ENCODE peak calls at places on chromosomes 1 and 21, in five cellular contexts. R is lung; N is CD8-positive, alpha-beta T cell; I is uterus; F is tibial artery. G is an unnamed sample.

GRCh38 chr1:42380617-42381423 is at the start of gene RIMKLA:
- DNase-seq in F (no peak), N (peak), R (peak), I (peak), G (peak)

GRCh38 chr1:26274801-26275425 is 5.0 kb upstream of the SH3BGRL3 start:
- DNase-seq in I (no peak), F (no peak), R (no peak), N (no peak), G (no peak)

GRCh38 chr1:170929835-170930554 is 5.3 kb upstream of the MROH9 start:
- DNase-seq in R (peak), N (no peak), F (peak), I (peak), G (peak)

GRCh38 chr1:101995984-101996731 is 568 bp downstream of the OLFM3 start:
- DNase-seq in N (no peak), R (no peak), I (no peak), F (no peak), G (peak)

GRCh38 chr1:11918779-11919519 is 7.3 kb downstream of the KIAA2013 start:
- DNase-seq in I (peak), N (no peak), R (no peak), F (peak), G (peak)

GRCh38 chr1:47568763-47569162 is 130.9 kb downstream of the FOXD2 start:
- DNase-seq in N (no peak), R (no peak), F (no peak), I (no peak), G (peak)

GRCh38 chr1:6292134-6292533 is 31.2 kb upstream of the GPR153 start:
- DNase-seq in I (no peak), R (no peak), N (no peak), F (no peak), G (no peak)

GRCh38 chr1:153805042-153805745 is 30.0 kb downstream of the SLC27A3 start:
- DNase-seq in I (no peak), F (peak), R (peak), N (peak), G (peak)

GRCh38 chr21:26469789-26470188 is 103.3 kb downstream of the CYYR1 start:
- DNase-seq in F (peak), R (peak), I (peak), N (no peak), G (peak)

GRCh38 chr1:162726539-162726938 is 64.0 kb upstream of the HSD17B7 start:
- DNase-seq in R (no peak), I (no peak), N (no peak), F (no peak), G (no peak)

GRCh38 chr1:169890761-169891538 is 2.7 kb downstream of the SCYL3 start:
- DNase-seq in N (peak), R (peak), F (no peak), I (no peak), G (no peak)

GRCh38 chr1:236608930-236609726 is 4.8 kb upstream of the HEATR1 start:
- DNase-seq in N (no peak), R (peak), F (peak), I (peak), G (peak)

GRCh38 chr1:116298746-116299145 is 74.3 kb upstream of the ATP1A1 start:
- DNase-seq in N (no peak), R (no peak), F (no peak), I (no peak), G (no peak)

GRCh38 chr1:89972024-89972423 is 22.9 kb upstream of the ZNF326 start:
- DNase-seq in R (no peak), I (no peak), F (no peak), N (no peak), G (no peak)

GRCh38 chr1:2777428-2778219 is 23.9 kb downstream of the TTC34 start:
- DNase-seq in F (no peak), I (no peak), N (no peak), R (no peak), G (no peak)

GRCh38 chr1:64933296-64934070 is 32.9 kb downstream of the JAK1 start:
- DNase-seq in I (peak), R (peak), F (peak), N (no peak), G (peak)

GRCh38 chr1:25208561-25209222 is 23.6 kb downstream of the SYF2 start:
- DNase-seq in F (no peak), R (no peak), N (no peak), I (no peak), G (no peak)

GRCh38 chr1:209544098-209544497 is 39.4 kb upstream of the CAMK1G start:
- DNase-seq in N (no peak), F (no peak), R (no peak), I (no peak), G (no peak)

GRCh38 chr1:32540589-32540988 is 1.4 kb downstream of the ZBTB8A start:
- DNase-seq in N (no peak), R (no peak), I (no peak), F (no peak), G (no peak)

GRCh38 chr1:1630965-1631792 is 794 bp upstream of the MMP23B start:
- DNase-seq in I (peak), N (no peak), R (peak), F (peak), G (peak)

GRCh38 chr1:60173006-60173405 is 99.4 kb upstream of the C1orf87 start:
- DNase-seq in N (no peak), I (no peak), R (no peak), F (no peak), G (no peak)

GRCh38 chr1:225746361-225747179 is 31.1 kb upstream of the SRP9 start:
- DNase-seq in R (peak), F (peak), N (no peak), I (peak), G (peak)

GRCh38 chr1:203267912-203268311 is 37.4 kb upstream of the BTG2 start:
- DNase-seq in N (no peak), R (no peak), F (no peak), I (no peak), G (no peak)

GRCh38 chr1:107877092-107877491 is 87.9 kb downstream of the VAV3 start:
- DNase-seq in I (no peak), N (no peak), R (no peak), F (no peak), G (no peak)

GRCh38 chr1:27331426-27331825 is 9.5 kb downstream of the TMEM222 start:
- DNase-seq in N (no peak), F (no peak), R (no peak), I (no peak), G (no peak)

GRCh38 chr1:67441183-67441582 is 11.0 kb upstream of the SERBP1 start:
- DNase-seq in I (peak), N (no peak), F (peak), R (peak), G (peak)

GRCh38 chr1:93993731-93994130 is 84.5 kb upstream of the GCLM start:
- DNase-seq in R (no peak), N (no peak), I (no peak), F (no peak), G (no peak)

GRCh38 chr1:43937179-43937865 is 3.7 kb downstream of the ARTN start:
- DNase-seq in I (no peak), F (no peak), N (no peak), R (no peak), G (no peak)

GRCh38 chr1:243179714-243180113 is 75.4 kb downstream of the CEP170 start:
- DNase-seq in N (no peak), F (no peak), I (no peak), R (no peak), G (no peak)

GRCh38 chr1:93909146-93910050 is at the start of gene GCLM:
- DNase-seq in N (peak), I (peak), F (peak), R (peak), G (peak)

GRCh38 chr1:17211377-17211776 is 6.4 kb downstream of the PADI1 start:
- DNase-seq in F (no peak), N (no peak), I (no peak), R (no peak), G (no peak)

GRCh38 chr1:168488153-168488552 is 55.6 kb downstream of the XCL2 start:
- DNase-seq in F (peak), N (no peak), I (peak), R (no peak), G (peak)

GRCh38 chr1:51794260-51794659 is 84.3 kb downstream of the NRDC start:
- DNase-seq in R (no peak), F (no peak), I (no peak), N (no peak), G (no peak)
- TF ChIP-seq CTCF in R (no peak), F (no peak), I (no peak), N (no peak), G (no peak)

GRCh38 chr1:37919277-37919676 is 27.6 kb downstream of the INPP5B start:
- DNase-seq in N (no peak), I (no peak), R (no peak), F (no peak), G (no peak)
- TF ChIP-seq CTCF in N (peak), I (no peak), R (no peak), F (no peak), G (no peak)

GRCh38 chr1:109757936-109758786 is 5.6 kb downstream of the EPS8L3 start:
- DNase-seq in N (no peak), R (no peak), F (no peak), I (peak), G (peak)
- TF ChIP-seq CTCF in N (no peak), R (no peak), F (no peak), I (no peak), G (no peak)

DNA sequence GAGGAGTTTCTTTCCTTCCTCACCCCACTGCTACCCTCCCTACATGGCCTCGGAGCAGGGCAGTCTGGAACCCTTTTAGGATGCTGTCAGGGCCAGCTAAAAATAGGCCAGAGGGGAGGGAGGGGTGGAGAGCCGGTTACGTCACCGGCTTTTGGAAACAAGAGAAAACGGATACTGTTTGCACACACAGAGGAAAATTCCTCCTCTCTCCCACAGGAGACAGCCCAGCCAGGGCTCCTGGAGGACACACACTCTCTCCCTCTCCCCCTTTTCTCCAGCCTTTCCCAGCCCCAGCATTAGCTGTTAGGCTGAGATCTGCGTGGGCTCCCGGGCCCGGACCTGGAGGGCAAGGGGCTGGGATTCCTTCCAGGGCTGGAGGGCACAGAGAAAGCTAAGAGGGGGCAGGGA is 20.0 kb upstream of the ALDH4A1 start:
- DNase-seq in F (peak), N (no peak), R (peak), I (peak), G (peak)
- TF ChIP-seq CTCF in F (peak), N (no peak), R (no peak), I (peak), G (no peak)

GRCh38 chr1:167086033-167086432 is 4.1 kb downstream of the GPA33 start:
- DNase-seq in N (no peak), I (no peak), R (no peak), F (no peak), G (no peak)
- TF ChIP-seq CTCF in N (no peak), I (no peak), R (no peak), F (no peak), G (no peak)

DNA sequence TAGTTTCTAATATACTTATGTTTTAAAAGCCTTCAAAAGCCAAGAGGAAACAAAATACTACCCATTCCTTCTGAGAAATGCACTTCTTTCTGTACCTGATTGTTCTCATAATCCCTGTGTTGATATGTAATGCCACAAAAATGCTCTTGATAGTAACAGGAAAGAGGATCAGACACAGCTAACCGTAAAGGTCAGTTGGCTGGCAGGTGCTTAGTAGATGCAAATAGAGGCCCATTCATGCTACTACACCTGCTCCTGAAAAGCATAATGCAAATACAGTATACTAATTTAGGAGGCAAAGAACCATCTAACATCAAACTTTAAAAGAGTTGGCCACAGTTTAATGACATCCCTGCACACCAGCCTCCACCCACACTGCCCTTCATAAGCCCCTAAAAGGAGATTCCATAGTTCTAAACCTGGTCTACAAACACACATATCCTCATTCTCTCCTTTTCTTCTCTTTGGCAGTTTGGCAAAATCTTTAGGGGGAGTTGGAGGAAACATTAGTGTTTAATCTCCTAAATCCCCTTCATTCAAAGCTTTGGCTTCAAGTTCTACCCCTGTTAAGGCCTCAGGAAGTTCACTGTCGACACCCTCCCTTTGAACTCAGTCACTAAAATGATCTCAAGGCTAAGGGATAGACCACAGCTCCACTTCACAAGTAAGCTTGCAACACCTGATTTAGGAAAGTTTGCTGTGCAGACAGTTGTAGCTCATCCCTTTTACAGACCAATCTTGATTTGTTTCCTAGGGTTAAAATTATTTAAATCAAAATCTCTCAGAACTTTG is 2.9 kb upstream of the CD46 start:
- DNase-seq in N (no peak), F (no peak), I (no peak), R (no peak), G (no peak)
- TF ChIP-seq CTCF in N (no peak), F (no peak), I (no peak), R (no peak), G (no peak)

GRCh38 chr21:41357546-41357945 is 4.3 kb upstream of the MX2 start:
- DNase-seq in R (no peak), N (no peak), I (no peak), F (no peak), G (no peak)
- TF ChIP-seq CTCF in R (no peak), N (no peak), I (no peak), F (no peak), G (no peak)

GRCh38 chr1:36734356-36734755 is 251.6 kb upstream of the CSF3R start:
- DNase-seq in N (no peak), I (no peak), F (no peak), R (no peak), G (no peak)
- TF ChIP-seq CTCF in N (no peak), I (no peak), F (no peak), R (no peak), G (no peak)